ENCODE peak calls at places on chromosomes 7 and 10, in six cellular contexts. S, O, U, D, B and E are unnamed samples.

GRCh38 chr7:191105-192034 is 1.0 kb upstream of the FAM20C start:
- DNase-seq in S (no peak), O (no peak), U (no peak), D (no peak), B (peak), E (no peak)

GRCh38 chr7:136009488-136010079 is 32.4 kb upstream of the MTPN start:
- DNase-seq in S (peak), O (peak), U (no peak), D (no peak), B (peak), E (no peak)

GRCh38 chr7:47580175-47580701 is 1.7 kb downstream of the TNS3 start:
- DNase-seq in S (no peak), O (no peak), U (no peak), D (no peak), B (no peak), E (no peak)

GRCh38 chr10:6050801-6051445 is 11.2 kb downstream of the IL2RA start:
- DNase-seq in S (peak), O (peak), U (peak), D (no peak), B (peak), E (peak)

GRCh38 chr10:45023426-45023825 is 22.7 kb downstream of the ZNF22 start:
- DNase-seq in S (no peak), O (no peak), U (no peak), D (no peak), B (no peak), E (no peak)

GRCh38 chr7:27102578-27103442 is at the start of gene HOXA2:
- DNase-seq in S (no peak), O (no peak), U (no peak), D (peak), B (no peak), E (no peak)

GRCh38 chr7:30650455-30650854 is 31.8 kb downstream of the CRHR2 start:
- DNase-seq in S (no peak), O (no peak), U (no peak), D (no peak), B (no peak), E (no peak)

GRCh38 chr7:125661006-125661405 is 731.4 kb upstream of the POT1 start:
- DNase-seq in S (no peak), O (no peak), U (no peak), D (no peak), B (no peak), E (no peak)

GRCh38 chr7:129875745-129876411 is 76.9 kb downstream of the UBE2H start:
- DNase-seq in S (no peak), O (no peak), U (no peak), D (no peak), B (no peak), E (no peak)

GRCh38 chr7:158257516-158258410 is 329.9 kb downstream of the PTPRN2 start:
- DNase-seq in S (no peak), O (no peak), U (no peak), D (no peak), B (no peak), E (no peak)

GRCh38 chr10:78925800-78926319 is 142.9 kb upstream of the ZMIZ1 start:
- DNase-seq in S (no peak), O (no peak), U (no peak), D (no peak), B (no peak), E (no peak)

GRCh38 chr10:10605551-10606081 is 412.1 kb upstream of the CELF2 start:
- DNase-seq in S (no peak), O (no peak), U (no peak), D (no peak), B (peak), E (peak)

GRCh38 chr7:21550076-21550475 is 7.2 kb downstream of the DNAH11 start:
- DNase-seq in S (no peak), O (no peak), U (no peak), D (no peak), B (no peak), E (no peak)